ENCODE peak calls at places on chromosomes 13 and 19, in four cellular contexts. I is GM12878, M is HCT116, W is K562. Z is an unnamed sample.

GRCh38 chr13:46903748-46904147 is 6.9 kb upstream of the HTR2A start:
- DNase-seq in W (no peak), I (no peak), M (no peak), Z (no peak)

GRCh38 chr13:28047784-28048388 is 52.5 kb downstream of the FLT3 start:
- DNase-seq in I (peak), M (peak), W (no peak), Z (no peak)

GRCh38 chr13:60431108-60431700 is 34.2 kb downstream of the TDRD3 start:
- DNase-seq in I (peak), W (peak), M (peak), Z (no peak)

GRCh38 chr13:18959229-18959628 is 222.4 kb downstream of the TUBA3C start:
- DNase-seq in M (no peak), I (no peak), W (no peak), Z (no peak)

GRCh38 chr13:90287521-90287920 is 1060.0 kb upstream of the MIR17HG start:
- DNase-seq in W (no peak), M (no peak), I (no peak), Z (no peak)

GRCh38 chr13:44007451-44007850 is 127.7 kb downstream of the LACC1 start:
- DNase-seq in I (no peak), M (no peak), W (no peak), Z (no peak)

GRCh38 chr13:35518337-35518736 is 41.8 kb upstream of the MAB21L1 start:
- DNase-seq in M (no peak), I (no peak), W (no peak), Z (no peak)

GRCh38 chr13:76886292-76887061 is at the start of gene KCTD12:
- DNase-seq in M (peak), I (no peak), W (peak), Z (peak)

GRCh38 chr13:32428581-32429072 is 697 bp upstream of the N4BP2L1 start:
- DNase-seq in I (no peak), W (no peak), M (no peak), Z (no peak)

GRCh38 chr19:47765522-47766358 is 12.8 kb upstream of the SELENOW start:
- DNase-seq in I (no peak), M (no peak), W (peak), Z (no peak)

GRCh38 chr13:95605426-95606125 is 38.9 kb downstream of the DZIP1 start:
- DNase-seq in W (no peak), M (no peak), I (no peak), Z (no peak)

GRCh38 chr13:113668491-113668971 is 1.5 kb downstream of the GRK1 start:
- DNase-seq in M (no peak), W (no peak), I (no peak), Z (no peak)

GRCh38 chr19:16366433-16367268 is 42.0 kb downstream of the KLF2 start:
- DNase-seq in W (no peak), I (peak), M (no peak), Z (no peak)

GRCh38 chr19:7476941-7477494 is 11.8 kb downstream of the PEX11G start:
- DNase-seq in W (no peak), M (no peak), I (no peak), Z (no peak)

GRCh38 chr19:4108767-4109625 is 14.9 kb downstream of the MAP2K2 start:
- DNase-seq in M (no peak), W (no peak), I (peak), Z (no peak)

GRCh38 chr19:41377977-41378707 is 1.8 kb downstream of the TMEM91 start:
- DNase-seq in W (peak), M (no peak), I (no peak), Z (peak)

GRCh38 chr13:99686157-99686572 is 184.9 kb downstream of the TM9SF2 start:
- DNase-seq in W (peak), M (no peak), I (no peak), Z (no peak)

GRCh38 chr19:45772912-45773311 is 3.9 kb upstream of the SIX5 start:
- DNase-seq in W (no peak), M (no peak), I (no peak), Z (no peak)

GRCh38 chr13:68304287-68304893 is 1074.3 kb upstream of the PCDH9 start:
- DNase-seq in W (peak), M (peak), I (no peak), Z (no peak)

GRCh38 chr13:96771501-96772367 is 222.5 kb downstream of the OXGR1 start:
- DNase-seq in W (no peak), M (no peak), I (no peak), Z (no peak)

GRCh38 chr19:34669305-34669704 is 7.7 kb downstream of the SCGB2B2 start:
- DNase-seq in M (no peak), I (no peak), W (no peak), Z (no peak)

GRCh38 chr13:37488682-37489081 is 109.9 kb downstream of the POSTN start:
- DNase-seq in W (no peak), M (no peak), I (no peak), Z (no peak)

GRCh38 chr13:100650321-100650720 is 24.3 kb downstream of the TMTC4 start:
- DNase-seq in W (no peak), I (no peak), M (no peak), Z (no peak)

GRCh38 chr19:49338691-49339363 is 3.6 kb downstream of the CD37 start:
- DNase-seq in I (no peak), W (peak), M (no peak), Z (peak)

GRCh38 chr19:1428738-1429391 is 9.3 kb upstream of the RPS15 start:
- DNase-seq in M (no peak), W (no peak), I (no peak), Z (no peak)

GRCh38 chr19:46813570-46814358 is 25.4 kb upstream of the SLC1A5 start:
- DNase-seq in I (no peak), W (no peak), M (no peak), Z (no peak)

GRCh38 chr19:51211833-51212232 is 13.0 kb upstream of the CD33 start:
- DNase-seq in I (no peak), M (no peak), W (no peak), Z (no peak)

GRCh38 chr13:22789027-22789593 is 391.7 kb upstream of the SGCG start:
- DNase-seq in M (peak), I (no peak), W (no peak), Z (no peak)

GRCh38 chr19:610071-610800 is 20.6 kb downstream of the HCN2 start:
- DNase-seq in W (no peak), M (no peak), I (no peak), Z (no peak)

GRCh38 chr13:30880756-30881155 is 25.3 kb upstream of the MEDAG start:
- DNase-seq in I (no peak), W (no peak), M (no peak), Z (no peak)

GRCh38 chr19:46736544-46737274 is 9.1 kb upstream of the FKRP start:
- DNase-seq in I (no peak), W (peak), M (no peak), Z (no peak)

GRCh38 chr13:105410602-105411001 is 1124.9 kb downstream of the EFNB2 start:
- DNase-seq in W (peak), M (peak), I (no peak), Z (peak)

GRCh38 chr19:10431943-10432735 is 11.8 kb downstream of the PDE4A start:
- DNase-seq in I (no peak), W (peak), M (no peak), Z (no peak)

GRCh38 chr19:28727133-28727834 is 485.7 kb downstream of the UQCRFS1 start:
- DNase-seq in I (no peak), W (peak), M (no peak), Z (peak)

GRCh38 chr13:98807774-98808173 is 55.3 kb upstream of the SLC15A1 start:
- DNase-seq in I (no peak), M (no peak), W (no peak), Z (no peak)

GRCh38 chr19:1663854-1664253 is 11.4 kb upstream of the TCF3 start:
- DNase-seq in I (no peak), M (no peak), W (no peak), Z (no peak)

GRCh38 chr13:44713793-44714469 is 137.8 kb upstream of the TSC22D1 start:
- DNase-seq in M (peak), W (no peak), I (no peak), Z (no peak)

DNA sequence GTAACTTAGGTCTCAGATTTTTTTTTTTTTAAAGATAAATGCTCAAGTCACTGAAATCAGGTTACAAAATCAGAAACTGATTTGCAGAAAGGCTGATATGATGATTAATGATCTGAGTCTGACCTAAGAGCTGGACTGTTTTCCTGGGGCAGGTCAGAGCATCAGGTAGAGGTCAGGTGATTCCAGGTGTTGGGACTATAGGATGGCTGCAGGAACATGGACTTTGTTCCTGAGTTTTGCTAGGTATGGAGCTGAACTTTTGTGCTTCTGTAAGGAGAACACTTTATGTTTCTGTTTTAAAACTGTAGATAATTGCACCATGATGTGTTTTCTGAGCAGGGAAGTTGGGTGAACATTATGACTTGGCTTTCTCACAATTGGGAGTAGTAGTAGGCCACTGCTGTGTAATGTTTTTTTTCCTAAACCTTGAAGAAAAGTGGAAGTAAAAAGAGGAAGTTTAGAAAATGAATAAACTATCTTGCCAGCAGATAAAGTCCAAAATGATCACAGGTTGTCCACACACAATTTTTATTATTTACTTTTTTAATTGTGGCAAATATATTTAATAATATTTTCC is 297.2 kb downstream of the DCT start:
- DNase-seq in W (no peak), M (no peak), I (no peak), Z (no peak)
- TF ChIP-seq YY1 in W (no peak), M (no peak), I (no peak), Z (no peak)

GRCh38 chr19:56840452-56841193 is at the start of the genes PEG3 and ZIM2:
- DNase-seq in I (no peak), W (no peak), M (no peak), Z (no peak)
- TF ChIP-seq EGR1 in I (no peak), W (no peak), M (no peak), Z (no peak)

DNA sequence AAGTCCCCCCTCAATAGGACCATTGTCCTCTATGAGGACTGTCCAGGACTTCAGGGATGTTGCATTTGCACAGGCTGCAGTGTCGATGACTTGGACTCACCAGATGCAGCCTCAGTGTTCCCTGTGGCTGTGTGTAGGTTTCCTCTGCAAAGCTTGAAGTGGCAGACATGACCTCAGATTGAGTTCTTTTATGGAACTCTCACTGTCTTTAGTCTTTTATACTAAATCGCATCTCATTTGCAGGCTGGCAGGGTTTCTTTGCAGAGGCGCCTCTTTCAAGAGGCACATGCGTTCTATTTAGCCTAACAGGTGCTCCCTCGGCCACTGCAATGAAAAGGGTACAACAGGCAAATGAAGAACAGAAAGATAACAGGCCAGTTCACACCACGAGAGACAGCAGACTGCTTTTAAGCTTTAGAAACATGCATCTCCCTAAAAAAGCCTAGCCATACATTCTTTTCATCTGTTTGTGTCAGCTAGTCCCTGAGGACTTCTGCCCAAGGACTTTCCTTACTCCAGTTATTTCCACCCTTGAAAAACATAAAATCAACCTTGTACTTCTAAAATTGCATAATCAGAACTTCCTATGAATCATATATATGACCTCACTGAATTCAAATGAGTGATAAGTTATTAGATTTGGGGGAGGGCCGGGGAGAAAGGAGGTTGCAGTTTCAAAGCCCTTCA is 118.4 kb downstream of the RAB20 start:
- DNase-seq in W (no peak), I (no peak), M (no peak), Z (no peak)
- TF ChIP-seq YY1 in W (no peak), I (no peak), M (no peak), Z (no peak)

GRCh38 chr19:44455100-44455499 is 6.8 kb upstream of the ZNF229 start:
- DNase-seq in I (no peak), M (no peak), W (peak), Z (no peak)

GRCh38 chr19:44447864-44448674 is at the start of gene ZNF229:
- DNase-seq in M (no peak), I (no peak), W (peak), Z (peak)

GRCh38 chr19:44451687-44452086 is 3.4 kb upstream of the ZNF229 start:
- DNase-seq in M (no peak), W (no peak), I (no peak), Z (no peak)

DNA sequence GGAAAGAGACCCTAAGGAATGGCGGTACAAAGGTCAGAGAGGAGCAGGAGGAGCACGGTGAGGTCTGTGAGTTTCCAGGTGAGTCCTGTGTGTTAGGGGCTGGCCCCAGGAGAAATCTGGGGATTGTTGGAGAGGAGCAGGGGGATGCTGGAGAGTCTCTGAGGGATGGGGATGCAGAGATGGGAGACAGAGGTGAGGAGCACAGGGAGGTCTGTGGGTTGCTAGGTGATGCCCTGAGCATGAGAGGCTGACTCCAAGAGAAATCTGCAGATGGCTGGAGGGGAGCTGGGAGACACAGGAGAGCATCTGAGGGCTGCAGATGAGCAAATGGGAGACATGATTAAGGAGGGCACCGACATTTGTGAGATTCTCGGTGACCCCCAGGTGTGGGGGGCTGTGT is 4.1 kb upstream of the ZNF229 start:
- DNase-seq in W (no peak), M (no peak), I (no peak), Z (no peak)
- TF ChIP-seq EGR1 in W (no peak), M (no peak), I (no peak), Z (no peak)